ENCODE peak calls at places on chromosomes 12 and 14, in six cellular contexts. H, G, Y, L, E and V are unnamed samples. For H3K4me1, the result is how much of the 10 kb centered on the place peaks cover.

GRCh38 chr12:106302401-106303201 is at the start of gene TCP11L2:
- DNase-seq in H (peak), G (peak), Y (peak), L (peak), E (peak), V (peak)

GRCh38 chr14:39432619-39433451 is 602 bp upstream of the FBXO33 start:
- DNase-seq in H (peak), G (peak), Y (peak), L (peak), E (peak), V (peak)

GRCh38 chr12:120739821-120740613 is 14.4 kb downstream of the ACADS start:
- DNase-seq in H (no peak), G (no peak), Y (no peak), L (no peak), E (no peak), V (no peak)

GRCh38 chr12:2138871-2139308 is 86.1 kb downstream of the CACNA1C start:
- DNase-seq in H (no peak), G (no peak), Y (no peak), L (peak), E (peak), V (no peak)

GRCh38 chr12:69879007-69879960 is 54.3 kb downstream of the MYRFL start:
- DNase-seq in H (peak), G (peak), Y (peak), L (peak), E (peak), V (peak)

GRCh38 chr14:34912182-34912581 is 37.0 kb upstream of the BAZ1A start:
- DNase-seq in H (no peak), G (peak), Y (no peak), L (no peak), E (no peak), V (peak)

GRCh38 chr14:96280104-96280503 is 24.1 kb downstream of the BDKRB1 start:
- DNase-seq in H (no peak), G (no peak), Y (no peak), L (no peak), E (no peak), V (no peak)

GRCh38 chr14:60331201-60332045 is 82.4 kb downstream of the PPM1A start:
- DNase-seq in H (no peak), G (peak), Y (peak), L (peak), E (peak), V (peak)

GRCh38 chr12:119036878-119037493 is 55.6 kb downstream of the SRRM4 start:
- DNase-seq in H (no peak), G (peak), Y (no peak), L (no peak), E (peak), V (peak)

GRCh38 chr12:77837876-77838291 is 7.2 kb downstream of the NAV3 start:
- DNase-seq in H (no peak), G (no peak), Y (no peak), L (no peak), E (no peak), V (no peak)

GRCh38 chr14:57493467-57494181 is at the start of gene CCDC198:
- DNase-seq in H (no peak), G (no peak), Y (no peak), L (no peak), E (peak), V (no peak)

GRCh38 chr12:90100619-90101018 is 392.0 kb upstream of the ATP2B1 start:
- DNase-seq in H (no peak), G (no peak), Y (no peak), L (no peak), E (no peak), V (no peak)

GRCh38 chr12:50066402-50066801 is 9.0 kb downstream of the ASIC1 start:
- DNase-seq in H (peak), G (peak), Y (peak), L (peak), E (no peak), V (peak)

GRCh38 chr14:79363291-79363690 is 848.0 kb downstream of the DIO2 start:
- DNase-seq in H (no peak), G (no peak), Y (no peak), L (no peak), E (no peak), V (no peak)

GRCh38 chr14:101202627-101203404 is 299.3 kb upstream of the RTL1 start:
- DNase-seq in H (no peak), G (peak), Y (peak), L (no peak), E (no peak), V (no peak)

GRCh38 chr12:107990325-107990724 is 138.8 kb upstream of the WSCD2 start:
- DNase-seq in H (no peak), G (peak), Y (peak), L (no peak), E (peak), V (peak)

GRCh38 chr14:103656031-103656757 is 27.2 kb downstream of the KLC1 start:
- DNase-seq in H (no peak), G (no peak), Y (peak), L (peak), E (no peak), V (peak)

GRCh38 chr12:69278814-69279782 is 39.7 kb downstream of the CPSF6 start:
- DNase-seq in H (no peak), G (no peak), Y (no peak), L (no peak), E (no peak), V (no peak)

GRCh38 chr12:124094188-124094587 is 121.2 kb downstream of the ZNF664 start:
- DNase-seq in H (no peak), G (no peak), Y (no peak), L (no peak), E (no peak), V (no peak)

GRCh38 chr14:38221077-38221476 is 13.4 kb downstream of the SSTR1 start:
- DNase-seq in H (no peak), G (no peak), Y (no peak), L (no peak), E (no peak), V (no peak)

GRCh38 chr12:1946311-1946710 is 27.9 kb upstream of the CACNA2D4 start:
- DNase-seq in H (no peak), G (no peak), Y (no peak), L (no peak), E (no peak), V (no peak)

GRCh38 chr14:93008381-93008780 is 85.4 kb downstream of the CHGA start:
- DNase-seq in H (no peak), G (no peak), Y (no peak), L (peak), E (no peak), V (peak)
- H3K4me1 ChIP-seq in H (half or more), G (under half), Y (under half), L (under half), E (under half), V (under half)

GRCh38 chr12:95224202-95225170 is 6.9 kb downstream of the VEZT start:
- DNase-seq in H (no peak), G (no peak), Y (no peak), L (peak), E (no peak), V (peak)
- H3K4me1 ChIP-seq in H (under half), G (under half), Y (under half), L (under half), E (under half), V (under half)

DNA sequence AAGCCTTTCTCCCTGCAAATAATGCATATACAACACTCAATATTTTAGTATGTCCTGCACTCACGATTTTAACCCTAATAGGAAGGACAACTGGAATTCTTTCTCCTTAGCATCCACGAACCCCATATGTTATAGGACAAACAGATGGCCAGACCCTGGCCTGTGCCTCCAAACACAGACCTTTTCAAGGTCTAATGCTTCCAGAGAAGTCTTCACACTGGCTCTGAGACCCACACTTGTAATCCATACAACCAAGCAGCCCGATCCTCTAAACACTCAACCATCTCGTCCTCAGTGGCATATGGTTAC is 569 bp downstream of the SLC2A3 start:
- DNase-seq in H (no peak), G (no peak), Y (no peak), L (no peak), E (no peak), V (peak)
- H3K4me1 ChIP-seq in H (under half), G (under half), Y (under half), L (under half), E (under half), V (under half)

DNA sequence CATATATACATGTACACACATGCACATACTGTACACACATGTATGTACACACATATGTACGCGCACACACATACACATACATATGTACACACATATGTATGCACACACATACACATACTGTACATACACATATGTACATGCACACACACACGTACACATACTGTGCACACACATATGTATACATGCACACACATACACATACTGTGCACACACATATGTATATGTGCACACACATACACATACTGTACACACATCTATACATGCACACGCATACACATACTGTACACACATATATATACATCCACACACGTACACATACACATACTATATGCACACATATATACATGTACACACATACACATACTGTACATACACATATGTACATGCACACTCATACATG is 119.4 kb downstream of the ZFP36L1 start:
- DNase-seq in H (no peak), G (no peak), Y (no peak), L (no peak), E (no peak), V (no peak)
- H3K4me1 ChIP-seq in H (under half), G (under half), Y (under half), L (under half), E (under half), V (under half)